ENCODE peak calls at places on chromosomes 16 and 17, in six cellular contexts. E is stimulated activated CD8-positive, alpha-beta memory T cell treated with anti-CD3 and anti-CD28 coated beads, Interleukin-4, amount 100 ng/mL, for 4 hours; O is T follicular helper cell; N is A549; D is AG08395; M is Peyer's patch. C is an unnamed sample.

GRCh38 chr17:74737299-74738050 is 419 bp downstream of the RAB37 start:
- DNase-seq in O (no peak), M (peak), N (peak), D (peak), E (no peak), C (peak)

GRCh38 chr16:1493746-1494094 is 560 bp downstream of the TELO2 start:
- DNase-seq in D (no peak), N (no peak), E (no peak), O (no peak), M (no peak), C (no peak)

GRCh38 chr16:75305364-75306101 is 54.1 kb upstream of the BCAR1 start:
- DNase-seq in O (no peak), N (peak), M (peak), D (peak), E (peak), C (peak)

GRCh38 chr16:2160915-2161551 is 5.5 kb downstream of the TRAF7 start:
- DNase-seq in O (no peak), E (no peak), D (peak), N (no peak), M (peak), C (no peak)

GRCh38 chr16:4369006-4369766 is 2.5 kb upstream of the VASN start:
- DNase-seq in N (no peak), O (no peak), D (peak), M (no peak), E (no peak), C (peak)

GRCh38 chr16:11913425-11914079 is 2.2 kb downstream of the GSPT1 start:
- DNase-seq in E (no peak), O (peak), M (no peak), D (peak), N (peak), C (peak)

GRCh38 chr17:75642221-75643032 is 9.2 kb downstream of the SMIM5 start:
- DNase-seq in M (no peak), O (no peak), N (no peak), D (no peak), E (no peak), C (peak)

GRCh38 chr17:8707232-8707590 is 37.4 kb downstream of the CCDC42 start:
- DNase-seq in E (no peak), O (no peak), N (no peak), D (peak), M (no peak), C (no peak)

GRCh38 chr17:37824534-37825485 is 80.0 kb upstream of the HNF1B start:
- DNase-seq in D (peak), E (no peak), O (no peak), N (peak), M (no peak), C (peak)

GRCh38 chr16:1944612-1945199 is 1.7 kb upstream of the MSRB1 start:
- DNase-seq in E (no peak), M (no peak), D (no peak), O (no peak), N (no peak), C (no peak)

GRCh38 chr16:29808219-29808900 is 2.0 kb downstream of the MAZ start:
- DNase-seq in O (no peak), M (no peak), D (no peak), E (no peak), N (no peak), C (no peak)